ENCODE peak calls at places on chromosomes 11 and 22, in six cellular contexts. M, W, B, Q, K and C are unnamed samples.

GRCh38 chr22:20404881-20405280 is 10.9 kb downstream of the ZNF74 start:
- DNase-seq in Q (no peak), M (no peak), K (no peak), B (no peak), W (no peak), C (no peak)

GRCh38 chr22:37553725-37554124 is 6.6 kb upstream of the CDC42EP1 start:
- DNase-seq in W (no peak), M (no peak), B (no peak), Q (no peak), K (no peak), C (no peak)

GRCh38 chr11:111378773-111379499 is at the start of gene POU2AF1:
- DNase-seq in K (no peak), W (no peak), B (peak; percentile 20), M (no peak), Q (no peak), C (no peak)

GRCh38 chr11:110947100-110947499 is 234.9 kb upstream of the ARHGAP20 start:
- DNase-seq in W (no peak), B (no peak), M (no peak), K (no peak), Q (no peak), C (no peak)

GRCh38 chr11:93498099-93499040 is 44.8 kb downstream of the SMCO4 start:
- DNase-seq in B (peak; percentile 45), M (no peak), W (no peak), K (no peak), Q (no peak), C (no peak)

GRCh38 chr11:108958446-108959123 is 293.7 kb downstream of the DDX10 start:
- DNase-seq in B (peak; percentile 85), Q (no peak), W (no peak), K (no peak), M (no peak), C (no peak)

GRCh38 chr11:133041928-133042890 is 490.1 kb downstream of the OPCML start:
- DNase-seq in M (no peak), B (no peak), Q (no peak), K (peak; percentile 34), W (no peak), C (no peak)

GRCh38 chr11:112620621-112621394 is 340.4 kb upstream of the NCAM1 start:
- DNase-seq in B (peak; percentile 12), K (peak; percentile 31), W (peak; percentile 9), M (no peak), Q (no peak), C (no peak)

GRCh38 chr22:17969732-17970131 is 54.6 kb downstream of the MICAL3 start:
- DNase-seq in K (no peak), M (peak; percentile 29), W (no peak), Q (no peak), B (peak; percentile 96), C (peak; percentile 21)

GRCh38 chr22:45207981-45208664 is 32.6 kb downstream of the KIAA0930 start:
- DNase-seq in K (peak; percentile 57), M (no peak), W (no peak), B (peak; percentile 73), Q (no peak), C (no peak)

GRCh38 chr11:33682446-33682845 is 18.2 kb downstream of the C11orf91 start:
- DNase-seq in W (no peak), M (no peak), Q (no peak), B (no peak), K (no peak), C (no peak)

GRCh38 chr22:46293591-46294260 is 2.9 kb upstream of the GTSE1 start:
- DNase-seq in K (no peak), W (peak; percentile 35), Q (no peak), B (peak; percentile 76), M (no peak), C (no peak)

GRCh38 chr11:133636686-133637085 is 104.4 kb upstream of the OPCML start:
- DNase-seq in W (no peak), Q (no peak), M (no peak), K (no peak), B (no peak), C (no peak)

GRCh38 chr22:47465222-47465621 is 702.8 kb downstream of the TBC1D22A start:
- DNase-seq in B (no peak), W (no peak), M (no peak), Q (no peak), K (no peak), C (no peak)

GRCh38 chr22:47695176-47695575 is 932.7 kb downstream of the TBC1D22A start:
- DNase-seq in Q (no peak), W (no peak), B (no peak), K (no peak), M (no peak), C (no peak)

GRCh38 chr22:47203554-47203991 is 441.1 kb downstream of the TBC1D22A start:
- DNase-seq in M (peak; percentile 89), W (no peak), B (no peak), Q (no peak), K (no peak), C (no peak)

GRCh38 chr11:12494699-12495098 is 117.3 kb downstream of the PARVA start:
- DNase-seq in W (no peak), K (no peak), B (peak; percentile 72), M (no peak), Q (no peak), C (no peak)

GRCh38 chr11:15649371-15650104 is 534.8 kb downstream of the INSC start:
- DNase-seq in K (no peak), M (no peak), Q (no peak), B (no peak), W (no peak), C (no peak)

GRCh38 chr11:101129203-101129943 is at the start of gene PGR:
- DNase-seq in K (peak; percentile 51), Q (no peak), W (no peak), M (peak; percentile 74), B (no peak), C (peak; percentile 28)

GRCh38 chr11:118911113-118911879 is 14.4 kb downstream of the BCL9L start:
- DNase-seq in Q (peak; percentile 83), K (peak; percentile 52), B (peak; percentile 77), M (peak; percentile 51), W (no peak), C (no peak)

GRCh38 chr11:44564653-44565007 is 833 bp upstream of the CD82 start:
- DNase-seq in M (peak; percentile 78), W (no peak), Q (no peak), B (peak; percentile 75), K (peak; percentile 85), C (peak; percentile 83)

GRCh38 chr22:26589367-26589844 is 526 bp downstream of the TPST2 start:
- DNase-seq in M (peak; percentile 16), K (peak; percentile 54), B (no peak), Q (no peak), W (peak; percentile 3), C (no peak)

GRCh38 chr11:794766-795637 is 3.1 kb downstream of the SLC25A22 start:
- DNase-seq in W (no peak), B (no peak), M (no peak), Q (no peak), K (peak; percentile 94), C (no peak)

GRCh38 chr11:1756791-1757771 is 6.6 kb downstream of the CTSD start:
- DNase-seq in M (no peak), W (no peak), K (peak; percentile 7), Q (no peak), B (no peak), C (no peak)

GRCh38 chr22:25750569-25751173 is 8.7 kb downstream of the MYO18B start:
- DNase-seq in Q (no peak), K (no peak), B (no peak), W (peak; percentile 14), M (no peak), C (no peak)

GRCh38 chr11:47477323-47477722 is 28.4 kb upstream of the RAPSN start:
- DNase-seq in Q (no peak), W (no peak), B (no peak), K (no peak), M (no peak), C (no peak)
- TF ChIP-seq CTCF in Q (no peak), W (no peak), B (no peak), K (no peak), M (no peak), C (no peak)

DNA sequence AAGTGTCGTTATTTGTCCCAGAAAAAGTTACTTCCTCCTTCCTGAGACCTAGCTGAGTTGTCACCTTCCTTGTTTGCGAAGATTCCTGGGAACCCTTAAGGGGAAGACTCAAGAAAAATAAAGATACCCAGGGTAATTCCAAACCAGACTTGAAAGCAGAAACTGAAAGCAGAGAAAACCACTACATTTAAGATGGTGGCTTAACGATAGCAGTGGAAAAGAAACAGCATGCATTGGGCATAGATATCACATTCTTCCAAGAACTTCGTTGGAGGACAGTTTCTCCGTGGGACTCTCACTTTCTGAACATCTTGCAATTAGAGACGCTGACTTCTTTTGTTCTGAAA is 89.1 kb downstream of the FAM76B start:
- DNase-seq in K (no peak), W (no peak), B (no peak), M (no peak), Q (no peak), C (no peak)
- H3K4me3 ChIP-seq in K (no peak overlapping the region), W (no peak overlapping the region), B (no peak overlapping the region), M (no peak overlapping the region), Q (no peak overlapping the region), C (no peak overlapping the region)

DNA sequence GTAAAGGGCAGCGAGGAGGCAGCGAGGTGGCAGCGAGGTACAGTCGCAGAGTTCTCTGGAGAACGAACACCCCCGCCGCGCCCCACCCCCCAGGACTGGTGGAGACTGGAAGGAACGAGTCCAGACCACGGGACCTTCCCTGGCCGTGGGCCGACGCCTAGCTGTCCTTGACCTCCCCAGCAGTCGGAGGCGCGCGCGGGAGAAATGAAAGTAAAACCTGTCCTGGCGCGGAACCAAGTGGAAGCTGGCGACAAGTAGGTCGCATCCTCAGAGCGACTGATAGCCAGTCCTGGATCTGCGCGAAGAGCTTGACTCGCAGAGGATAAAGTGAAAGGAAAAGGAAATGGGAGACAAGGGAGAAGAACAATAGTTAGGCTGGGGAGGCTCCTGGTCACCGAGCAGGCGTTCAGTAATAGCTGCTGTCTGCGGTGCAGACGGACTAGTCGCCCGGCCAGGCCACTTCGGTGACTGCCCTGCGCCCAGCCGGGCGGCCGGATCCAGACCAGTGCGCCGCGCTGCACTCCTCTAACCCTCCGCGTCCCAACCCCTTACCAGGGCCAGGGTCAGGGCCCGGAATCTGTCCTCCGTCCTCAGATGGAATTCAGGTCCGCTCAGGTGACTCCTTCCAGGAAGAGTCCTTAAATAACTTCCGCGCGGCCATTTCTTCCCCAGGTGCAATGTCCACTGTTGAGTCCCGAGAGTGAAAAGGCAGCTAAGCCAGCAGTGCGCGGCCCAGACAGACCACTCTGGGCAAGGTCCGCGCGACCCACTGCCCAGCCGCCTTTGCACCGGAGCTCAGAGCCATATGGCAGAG is 1.9 kb upstream of the ADM start:
- DNase-seq in B (peak; percentile 78), K (peak; percentile 88), M (peak; percentile 94), Q (peak; percentile 70), W (peak; percentile 69), C (peak; percentile 41)
- TF ChIP-seq CTCF in B (no peak), K (no peak), M (no peak), Q (peak; percentile 32), W (no peak), C (no peak)

GRCh38 chr11:75347781-75348613 is 3.5 kb downstream of the ARRB1 start:
- DNase-seq in W (no peak), B (peak; percentile 91), K (peak; percentile 32), M (peak; percentile 56), Q (peak; percentile 64), C (no peak)

GRCh38 chr11:75350743-75351540 is 519 bp downstream of the ARRB1 start:
- DNase-seq in K (peak; percentile 65), M (peak; percentile 40), W (peak; percentile 66), Q (no peak), B (no peak), C (no peak)

GRCh38 chr11:75351541-75352416 is at the start of gene ARRB1:
- DNase-seq in W (peak; percentile 85), Q (peak; percentile 90), K (peak; percentile 73), B (peak; percentile 58), M (peak; percentile 73), C (no peak)

GRCh38 chr11:75350122-75350742 is 1.2 kb downstream of the ARRB1 start:
- DNase-seq in M (no peak), K (no peak), W (no peak), Q (no peak), B (no peak), C (no peak)

GRCh38 chr11:75349540-75350116 is 1.8 kb downstream of the ARRB1 start:
- DNase-seq in Q (no peak), W (peak; percentile 39), M (no peak), B (no peak), K (no peak), C (no peak)
- H3K4me3 ChIP-seq in Q (peak overlapping the region; percentile 63), W (peak overlapping the region; percentile 15), M (no peak overlapping the region), B (no peak overlapping the region), K (no peak overlapping the region), C (peak overlapping the region; percentile 84)